ENCODE peak calls at places on chromosomes 7 and 10, in nine cellular contexts. One of them, this sample, is unnamed. For H3K4me1, the result is how much of the 10 kb centered on the place peaks cover.

GRCh38 chr10:6511347-6511746 is 68.7 kb downstream of the PRKCQ start:
- DNase-seq in GM23338: no peak
- DNase-seq in breast epithelium: no peak
- DNase-seq in transverse colon: no peak
- DNase-seq in HCT116: no peak
- DNase-seq in spleen: no peak
- DNase-seq in stomach: no peak
- DNase-seq in HepG2: no peak
- DNase-seq in Panc1: no peak
- DNase-seq in this sample: no peak

GRCh38 chr10:130495116-130495862 is 359.1 kb downstream of the GLRX3 start:
- DNase-seq in stomach: no peak
- DNase-seq in spleen: peak
- DNase-seq in transverse colon: no peak
- DNase-seq in HepG2: no peak
- DNase-seq in HCT116: no peak
- DNase-seq in GM23338: no peak
- DNase-seq in Panc1: no peak
- DNase-seq in breast epithelium: no peak
- DNase-seq in this sample: no peak

GRCh38 chr10:36048780-36049179 is 406.7 kb upstream of the FZD8 start:
- DNase-seq in transverse colon: no peak
- DNase-seq in breast epithelium: no peak
- DNase-seq in HCT116: no peak
- DNase-seq in stomach: no peak
- DNase-seq in spleen: no peak
- DNase-seq in HepG2: no peak
- DNase-seq in GM23338: no peak
- DNase-seq in Panc1: no peak
- DNase-seq in this sample: no peak

GRCh38 chr7:99380032-99380822 is 5.7 kb downstream of the ARPC1B start:
- DNase-seq in breast epithelium: no peak
- DNase-seq in stomach: no peak
- DNase-seq in GM23338: peak
- DNase-seq in HCT116: no peak
- DNase-seq in spleen: peak
- DNase-seq in transverse colon: peak
- DNase-seq in Panc1: no peak
- DNase-seq in HepG2: no peak
- DNase-seq in this sample: no peak

GRCh38 chr7:25780904-25781303 is 371.1 kb upstream of the NFE2L3 start:
- DNase-seq in GM23338: no peak
- DNase-seq in breast epithelium: no peak
- DNase-seq in HepG2: no peak
- DNase-seq in Panc1: no peak
- DNase-seq in stomach: no peak
- DNase-seq in transverse colon: no peak
- DNase-seq in HCT116: no peak
- DNase-seq in spleen: no peak
- DNase-seq in this sample: no peak

GRCh38 chr7:6143997-6144396 is 112.8 kb downstream of the ANKRD61 start:
- DNase-seq in spleen: no peak
- DNase-seq in GM23338: no peak
- DNase-seq in Panc1: no peak
- DNase-seq in HepG2: no peak
- DNase-seq in transverse colon: no peak
- DNase-seq in stomach: no peak
- DNase-seq in HCT116: no peak
- DNase-seq in breast epithelium: no peak
- DNase-seq in this sample: no peak

GRCh38 chr7:87926581-87927461 is 7.2 kb upstream of the ADAM22 start:
- DNase-seq in stomach: no peak
- DNase-seq in spleen: no peak
- DNase-seq in HepG2: peak
- DNase-seq in HCT116: no peak
- DNase-seq in Panc1: no peak
- DNase-seq in transverse colon: peak
- DNase-seq in GM23338: peak
- DNase-seq in breast epithelium: no peak
- DNase-seq in this sample: no peak

GRCh38 chr10:97217299-97217698 is 31.5 kb upstream of the SLIT1 start:
- DNase-seq in breast epithelium: no peak
- DNase-seq in spleen: no peak
- DNase-seq in GM23338: no peak
- DNase-seq in stomach: no peak
- DNase-seq in HCT116: no peak
- DNase-seq in HepG2: no peak
- DNase-seq in Panc1: no peak
- DNase-seq in transverse colon: no peak
- DNase-seq in this sample: no peak

GRCh38 chr7:122528879-122529481 is 169.9 kb downstream of the RNF133 start:
- DNase-seq in HepG2: peak
- DNase-seq in HCT116: peak
- DNase-seq in breast epithelium: no peak
- DNase-seq in spleen: no peak
- DNase-seq in GM23338: peak
- DNase-seq in stomach: no peak
- DNase-seq in Panc1: peak
- DNase-seq in transverse colon: no peak
- DNase-seq in this sample: no peak

GRCh38 chr10:48266528-48266927 is 8.0 kb downstream of the FRMPD2 start:
- DNase-seq in breast epithelium: no peak
- DNase-seq in HCT116: no peak
- DNase-seq in transverse colon: no peak
- DNase-seq in spleen: no peak
- DNase-seq in HepG2: no peak
- DNase-seq in stomach: no peak
- DNase-seq in GM23338: no peak
- DNase-seq in Panc1: no peak
- DNase-seq in this sample: no peak

GRCh38 chr10:63083904-63084689 is 49.0 kb upstream of the NRBF2 start:
- DNase-seq in stomach: peak
- DNase-seq in transverse colon: peak
- DNase-seq in HCT116: peak
- DNase-seq in Panc1: peak
- DNase-seq in breast epithelium: peak
- DNase-seq in spleen: no peak
- DNase-seq in HepG2: peak
- DNase-seq in GM23338: peak
- DNase-seq in this sample: peak

GRCh38 chr7:109282726-109283125 is 713.1 kb downstream of the DNAJB9 start:
- DNase-seq in Panc1: no peak
- DNase-seq in spleen: no peak
- DNase-seq in GM23338: no peak
- DNase-seq in HCT116: no peak
- DNase-seq in transverse colon: no peak
- DNase-seq in HepG2: no peak
- DNase-seq in stomach: peak
- DNase-seq in breast epithelium: no peak
- DNase-seq in this sample: no peak

GRCh38 chr10:48251525-48252353 is 22.8 kb downstream of the FRMPD2 start:
- DNase-seq in HCT116: no peak
- DNase-seq in GM23338: peak
- DNase-seq in Panc1: no peak
- DNase-seq in transverse colon: peak
- DNase-seq in spleen: no peak
- DNase-seq in stomach: peak
- DNase-seq in breast epithelium: no peak
- DNase-seq in HepG2: no peak
- DNase-seq in this sample: no peak

GRCh38 chr10:131825150-131825907 is 75.5 kb upstream of the PPP2R2D start:
- DNase-seq in transverse colon: no peak
- DNase-seq in spleen: peak
- DNase-seq in GM23338: no peak
- DNase-seq in stomach: no peak
- DNase-seq in Panc1: no peak
- DNase-seq in HCT116: no peak
- DNase-seq in breast epithelium: no peak
- DNase-seq in HepG2: no peak
- DNase-seq in this sample: no peak

GRCh38 chr10:5976689-5977470 is 463 bp downstream of the IL15RA start:
- DNase-seq in breast epithelium: no peak
- DNase-seq in HepG2: no peak
- DNase-seq in stomach: peak
- DNase-seq in HCT116: peak
- DNase-seq in Panc1: no peak
- DNase-seq in GM23338: peak
- DNase-seq in transverse colon: peak
- DNase-seq in spleen: peak
- DNase-seq in this sample: no peak

GRCh38 chr10:59829601-59830000 is 76.3 kb upstream of the MRLN start:
- DNase-seq in spleen: no peak
- DNase-seq in HCT116: no peak
- DNase-seq in Panc1: no peak
- DNase-seq in stomach: no peak
- DNase-seq in HepG2: no peak
- DNase-seq in GM23338: no peak
- DNase-seq in transverse colon: no peak
- DNase-seq in breast epithelium: no peak
- DNase-seq in this sample: no peak

DNA sequence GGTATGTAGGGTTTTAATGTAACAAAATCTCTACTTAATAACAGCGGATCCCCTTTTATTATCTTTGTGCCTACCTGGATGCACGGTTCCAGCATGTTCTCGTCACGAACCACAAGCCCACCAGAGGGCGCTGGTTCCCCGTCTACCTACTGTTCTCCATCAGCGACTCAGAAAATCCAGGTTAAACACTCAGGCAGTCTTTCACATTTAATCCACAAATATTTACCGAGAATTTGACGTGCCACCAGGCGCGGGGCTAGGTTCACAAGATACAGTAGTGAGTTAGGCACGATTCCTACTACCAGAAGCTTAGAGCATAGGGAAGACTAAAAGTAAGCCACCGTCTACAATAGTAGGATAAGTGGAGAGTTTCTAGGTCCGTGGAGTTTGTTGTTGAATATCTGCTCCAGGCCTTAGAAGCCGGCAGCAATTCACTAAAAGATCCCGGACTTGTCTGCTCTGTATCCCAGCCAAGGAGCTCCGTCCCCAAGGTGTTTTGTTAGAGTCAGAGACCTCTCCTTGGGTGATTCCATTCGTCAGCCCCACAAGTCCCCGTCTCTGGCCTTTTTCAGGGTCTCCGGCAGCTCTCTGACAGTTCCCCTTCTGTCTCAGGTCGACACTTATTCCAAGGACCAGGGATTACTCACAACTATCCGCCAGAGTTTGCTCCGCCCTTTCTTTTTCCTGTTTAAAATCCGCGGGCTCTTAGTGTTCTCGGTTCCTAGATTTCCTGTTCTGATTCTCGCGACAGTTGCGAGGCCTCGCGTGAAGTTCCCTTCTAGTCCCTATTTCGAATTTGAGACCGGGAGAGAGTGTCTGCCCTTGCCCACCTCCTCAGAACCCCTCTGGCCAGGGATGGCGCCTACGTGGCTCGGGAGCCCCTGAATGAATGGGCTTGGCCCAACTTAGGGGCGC is 1.5 kb upstream of the KAZALD1 start:
- DNase-seq in GM23338: peak
- DNase-seq in spleen: peak
- DNase-seq in breast epithelium: peak
- DNase-seq in Panc1: peak
- DNase-seq in HepG2: peak
- DNase-seq in transverse colon: peak
- DNase-seq in HCT116: peak
- DNase-seq in stomach: peak
- DNase-seq in this sample: no peak
- TF ChIP-seq POLR2AphosphoS5 in GM23338: no peak
- TF ChIP-seq POLR2AphosphoS5 in spleen: no peak
- TF ChIP-seq POLR2AphosphoS5 in breast epithelium: peak
- TF ChIP-seq POLR2AphosphoS5 in Panc1: peak
- TF ChIP-seq POLR2AphosphoS5 in HepG2: no peak
- TF ChIP-seq POLR2AphosphoS5 in transverse colon: no peak
- TF ChIP-seq POLR2AphosphoS5 in HCT116: no peak
- TF ChIP-seq POLR2AphosphoS5 in stomach: no peak
- TF ChIP-seq POLR2AphosphoS5 in this sample: no peak

GRCh38 chr10:91201213-91201996 is 19.1 kb upstream of the PCGF5 start:
- DNase-seq in breast epithelium: no peak
- DNase-seq in Panc1: no peak
- DNase-seq in HepG2: no peak
- DNase-seq in spleen: no peak
- DNase-seq in GM23338: no peak
- DNase-seq in transverse colon: no peak
- DNase-seq in stomach: no peak
- DNase-seq in HCT116: no peak
- DNase-seq in this sample: no peak
- H3K4me1 ChIP-seq in breast epithelium: under half
- H3K4me1 ChIP-seq in Panc1: under half
- H3K4me1 ChIP-seq in HepG2: under half
- H3K4me1 ChIP-seq in spleen: half or more
- H3K4me1 ChIP-seq in GM23338: under half
- H3K4me1 ChIP-seq in transverse colon: under half
- H3K4me1 ChIP-seq in stomach: under half
- H3K4me1 ChIP-seq in HCT116: under half
- H3K4me1 ChIP-seq in this sample: under half

GRCh38 chr10:102713814-102714620 is at the start of gene ARL3:
- DNase-seq in stomach: peak
- DNase-seq in spleen: peak
- DNase-seq in transverse colon: peak
- DNase-seq in HCT116: peak
- DNase-seq in breast epithelium: peak
- DNase-seq in Panc1: peak
- DNase-seq in GM23338: peak
- DNase-seq in HepG2: peak
- DNase-seq in this sample: peak
- TF ChIP-seq POLR2AphosphoS5 in stomach: peak
- TF ChIP-seq POLR2AphosphoS5 in spleen: peak
- TF ChIP-seq POLR2AphosphoS5 in transverse colon: peak
- TF ChIP-seq POLR2AphosphoS5 in HCT116: no peak
- TF ChIP-seq POLR2AphosphoS5 in breast epithelium: peak
- TF ChIP-seq POLR2AphosphoS5 in Panc1: no peak
- TF ChIP-seq POLR2AphosphoS5 in GM23338: peak
- TF ChIP-seq POLR2AphosphoS5 in HepG2: no peak
- TF ChIP-seq POLR2AphosphoS5 in this sample: peak

GRCh38 chr10:37700886-37701780 is 156.3 kb downstream of the ZNF248 start:
- DNase-seq in transverse colon: no peak
- DNase-seq in HepG2: no peak
- DNase-seq in GM23338: no peak
- DNase-seq in stomach: no peak
- DNase-seq in HCT116: no peak
- DNase-seq in spleen: peak
- DNase-seq in breast epithelium: no peak
- DNase-seq in Panc1: no peak
- DNase-seq in this sample: peak

GRCh38 chr10:37704566-37704965 is 152.8 kb downstream of the ZNF248 start:
- DNase-seq in stomach: no peak
- DNase-seq in breast epithelium: no peak
- DNase-seq in Panc1: no peak
- DNase-seq in spleen: peak
- DNase-seq in HepG2: no peak
- DNase-seq in HCT116: no peak
- DNase-seq in transverse colon: no peak
- DNase-seq in GM23338: no peak
- DNase-seq in this sample: peak

GRCh38 chr10:37703833-37704382 is 153.5 kb downstream of the ZNF248 start:
- DNase-seq in transverse colon: no peak
- DNase-seq in breast epithelium: no peak
- DNase-seq in Panc1: no peak
- DNase-seq in HCT116: no peak
- DNase-seq in spleen: peak
- DNase-seq in HepG2: no peak
- DNase-seq in GM23338: no peak
- DNase-seq in stomach: no peak
- DNase-seq in this sample: peak

GRCh38 chr10:37703074-37703473 is 154.3 kb downstream of the ZNF248 start:
- DNase-seq in transverse colon: no peak
- DNase-seq in stomach: no peak
- DNase-seq in spleen: no peak
- DNase-seq in GM23338: no peak
- DNase-seq in Panc1: no peak
- DNase-seq in HepG2: no peak
- DNase-seq in HCT116: no peak
- DNase-seq in breast epithelium: no peak
- DNase-seq in this sample: peak

GRCh38 chr10:37701781-37702493 is 155.5 kb downstream of the ZNF248 start:
- DNase-seq in spleen: peak
- DNase-seq in HCT116: no peak
- DNase-seq in Panc1: no peak
- DNase-seq in stomach: no peak
- DNase-seq in breast epithelium: no peak
- DNase-seq in GM23338: no peak
- DNase-seq in transverse colon: no peak
- DNase-seq in HepG2: no peak
- DNase-seq in this sample: peak
- H3K4me1 ChIP-seq in spleen: under half
- H3K4me1 ChIP-seq in HCT116: under half
- H3K4me1 ChIP-seq in Panc1: under half
- H3K4me1 ChIP-seq in stomach: under half
- H3K4me1 ChIP-seq in breast epithelium: under half
- H3K4me1 ChIP-seq in GM23338: under half
- H3K4me1 ChIP-seq in transverse colon: under half
- H3K4me1 ChIP-seq in HepG2: under half
- H3K4me1 ChIP-seq in this sample: under half

This sample was measured in vagina.